ENCODE peak calls at places on chromosomes 13 and 19, in seven cellular contexts. One of them, this sample, is unnamed.

GRCh38 chr19:38093587-38093986 is 130.4 kb downstream of the DPF1 start:
- DNase-seq in cardiac muscle cell: no peak
- DNase-seq in stomach: no peak
- DNase-seq in GM20000: no peak
- DNase-seq in fibroblast of mammary gland: no peak
- DNase-seq in cardiac fibroblast: no peak
- DNase-seq in brain microvascular endothelial cell: no peak
- DNase-seq in this sample: no peak

GRCh38 chr13:24605923-24606372 is 74.3 kb upstream of the ATP12A start:
- DNase-seq in GM20000: no peak
- DNase-seq in brain microvascular endothelial cell: peak
- DNase-seq in cardiac muscle cell: no peak
- DNase-seq in cardiac fibroblast: peak
- DNase-seq in fibroblast of mammary gland: peak
- DNase-seq in stomach: no peak
- DNase-seq in this sample: no peak

GRCh38 chr13:76380436-76381065 is 505.7 kb downstream of the KCTD12 start:
- DNase-seq in cardiac fibroblast: peak
- DNase-seq in GM20000: no peak
- DNase-seq in stomach: no peak
- DNase-seq in cardiac muscle cell: no peak
- DNase-seq in fibroblast of mammary gland: peak
- DNase-seq in brain microvascular endothelial cell: no peak
- DNase-seq in this sample: no peak

GRCh38 chr19:1567116-1567847 is 843 bp downstream of the MEX3D start:
- DNase-seq in stomach: peak
- DNase-seq in fibroblast of mammary gland: no peak
- DNase-seq in brain microvascular endothelial cell: peak
- DNase-seq in cardiac fibroblast: peak
- DNase-seq in GM20000: no peak
- DNase-seq in cardiac muscle cell: no peak
- DNase-seq in this sample: peak

GRCh38 chr19:33150852-33151518 is 19.1 kb downstream of the WDR88 start:
- DNase-seq in cardiac fibroblast: no peak
- DNase-seq in stomach: no peak
- DNase-seq in GM20000: no peak
- DNase-seq in cardiac muscle cell: no peak
- DNase-seq in fibroblast of mammary gland: no peak
- DNase-seq in brain microvascular endothelial cell: no peak
- DNase-seq in this sample: no peak

GRCh38 chr19:22607653-22608430 is 26.3 kb upstream of the ZNF492 start:
- DNase-seq in fibroblast of mammary gland: no peak
- DNase-seq in GM20000: no peak
- DNase-seq in stomach: no peak
- DNase-seq in cardiac fibroblast: no peak
- DNase-seq in brain microvascular endothelial cell: no peak
- DNase-seq in cardiac muscle cell: no peak
- DNase-seq in this sample: no peak

GRCh38 chr13:98475521-98475920 is 101.4 kb downstream of the STK24 start:
- DNase-seq in fibroblast of mammary gland: no peak
- DNase-seq in GM20000: no peak
- DNase-seq in stomach: no peak
- DNase-seq in cardiac muscle cell: peak
- DNase-seq in brain microvascular endothelial cell: peak
- DNase-seq in cardiac fibroblast: peak
- DNase-seq in this sample: peak

GRCh38 chr13:43227721-43228120 is 204.3 kb downstream of the DNAJC15 start:
- DNase-seq in cardiac fibroblast: no peak
- DNase-seq in cardiac muscle cell: no peak
- DNase-seq in stomach: no peak
- DNase-seq in brain microvascular endothelial cell: peak
- DNase-seq in fibroblast of mammary gland: peak
- DNase-seq in GM20000: no peak
- DNase-seq in this sample: no peak

GRCh38 chr13:39938591-39938990 is 283.1 kb downstream of the COG6 start:
- DNase-seq in brain microvascular endothelial cell: no peak
- DNase-seq in fibroblast of mammary gland: peak
- DNase-seq in GM20000: no peak
- DNase-seq in cardiac muscle cell: no peak
- DNase-seq in cardiac fibroblast: no peak
- DNase-seq in stomach: no peak
- DNase-seq in this sample: no peak

GRCh38 chr19:27652281-27652680 is 1560.7 kb downstream of the UQCRFS1 start:
- DNase-seq in cardiac fibroblast: no peak
- DNase-seq in brain microvascular endothelial cell: no peak
- DNase-seq in GM20000: no peak
- DNase-seq in fibroblast of mammary gland: no peak
- DNase-seq in stomach: peak
- DNase-seq in cardiac muscle cell: no peak
- DNase-seq in this sample: no peak

GRCh38 chr19:50546527-50547221 is 21.6 kb downstream of the LRRC4B start:
- DNase-seq in cardiac fibroblast: no peak
- DNase-seq in stomach: no peak
- DNase-seq in cardiac muscle cell: no peak
- DNase-seq in brain microvascular endothelial cell: no peak
- DNase-seq in fibroblast of mammary gland: no peak
- DNase-seq in GM20000: no peak
- DNase-seq in this sample: no peak

DNA sequence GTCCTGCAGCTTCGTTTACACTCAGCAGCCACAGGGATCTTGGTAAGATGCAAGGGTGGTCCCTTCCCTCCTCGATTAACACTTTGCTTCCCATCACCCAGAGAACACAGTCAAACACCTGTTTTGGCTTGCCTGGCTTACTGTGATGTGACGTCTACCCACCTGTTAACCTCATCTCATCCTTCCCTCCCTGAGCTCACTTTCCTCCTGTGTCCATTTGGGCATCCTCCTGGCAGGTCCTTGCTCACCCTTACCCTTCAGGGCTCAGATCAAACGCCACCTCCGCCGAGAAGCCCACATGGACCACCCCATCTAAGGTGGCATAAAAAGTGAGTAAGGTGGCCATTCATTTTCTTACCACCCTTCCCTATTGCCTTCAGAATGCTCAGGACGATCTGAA is 9.2 kb downstream of the FIZ1 start:
- DNase-seq in stomach: no peak
- DNase-seq in GM20000: no peak
- DNase-seq in cardiac muscle cell: no peak
- DNase-seq in cardiac fibroblast: no peak
- DNase-seq in brain microvascular endothelial cell: no peak
- DNase-seq in fibroblast of mammary gland: no peak
- DNase-seq in this sample: no peak
- TF ChIP-seq CTCF in stomach: no peak
- TF ChIP-seq CTCF in GM20000: no peak
- TF ChIP-seq CTCF in cardiac muscle cell: no peak
- TF ChIP-seq CTCF in cardiac fibroblast: no peak
- TF ChIP-seq CTCF in brain microvascular endothelial cell: no peak
- TF ChIP-seq CTCF in fibroblast of mammary gland: no peak
- TF ChIP-seq CTCF in this sample: no peak

GRCh38 chr13:67150608-67151007 is 79.5 kb downstream of the PCDH9 start:
- DNase-seq in stomach: no peak
- DNase-seq in fibroblast of mammary gland: no peak
- DNase-seq in cardiac muscle cell: no peak
- DNase-seq in cardiac fibroblast: no peak
- DNase-seq in GM20000: no peak
- DNase-seq in brain microvascular endothelial cell: no peak
- DNase-seq in this sample: no peak
- TF ChIP-seq CTCF in stomach: no peak
- TF ChIP-seq CTCF in fibroblast of mammary gland: no peak
- TF ChIP-seq CTCF in cardiac muscle cell: no peak
- TF ChIP-seq CTCF in cardiac fibroblast: no peak
- TF ChIP-seq CTCF in GM20000: no peak
- TF ChIP-seq CTCF in brain microvascular endothelial cell: no peak
- TF ChIP-seq CTCF in this sample: no peak

GRCh38 chr13:111530137-111530536 is 209.7 kb downstream of the TEX29 start:
- DNase-seq in brain microvascular endothelial cell: no peak
- DNase-seq in GM20000: no peak
- DNase-seq in cardiac muscle cell: no peak
- DNase-seq in stomach: no peak
- DNase-seq in fibroblast of mammary gland: no peak
- DNase-seq in cardiac fibroblast: no peak
- DNase-seq in this sample: no peak
- TF ChIP-seq CTCF in brain microvascular endothelial cell: no peak
- TF ChIP-seq CTCF in GM20000: no peak
- TF ChIP-seq CTCF in cardiac muscle cell: no peak
- TF ChIP-seq CTCF in stomach: no peak
- TF ChIP-seq CTCF in fibroblast of mammary gland: no peak
- TF ChIP-seq CTCF in cardiac fibroblast: no peak
- TF ChIP-seq CTCF in this sample: no peak

GRCh38 chr13:74796126-74796643 is 662.0 kb upstream of the KLF12 start:
- DNase-seq in cardiac muscle cell: no peak
- DNase-seq in cardiac fibroblast: no peak
- DNase-seq in fibroblast of mammary gland: peak
- DNase-seq in GM20000: no peak
- DNase-seq in stomach: no peak
- DNase-seq in brain microvascular endothelial cell: no peak
- DNase-seq in this sample: no peak
- TF ChIP-seq CTCF in cardiac muscle cell: no peak
- TF ChIP-seq CTCF in cardiac fibroblast: no peak
- TF ChIP-seq CTCF in fibroblast of mammary gland: peak
- TF ChIP-seq CTCF in GM20000: no peak
- TF ChIP-seq CTCF in stomach: no peak
- TF ChIP-seq CTCF in brain microvascular endothelial cell: peak
- TF ChIP-seq CTCF in this sample: no peak

DNA sequence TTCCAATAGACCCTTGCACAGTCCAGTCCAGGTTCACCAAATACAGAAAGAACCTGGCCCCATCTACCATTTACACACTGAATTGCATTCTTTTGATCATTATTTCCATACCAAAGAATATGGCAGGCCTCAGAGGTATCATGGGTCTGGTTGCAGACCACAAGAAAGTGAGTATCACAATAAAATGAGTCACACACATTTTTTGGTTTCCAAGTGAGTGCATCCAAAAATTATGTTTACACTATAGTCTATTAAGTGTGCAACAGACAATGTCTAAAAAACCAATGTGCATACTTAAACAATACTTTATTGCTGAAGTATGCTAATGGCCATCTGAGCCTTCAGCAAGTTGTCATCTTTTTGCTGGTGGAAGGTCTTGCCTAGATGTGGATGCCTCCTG is 105.3 kb downstream of the SPACA7 start:
- DNase-seq in fibroblast of mammary gland: peak
- DNase-seq in cardiac fibroblast: no peak
- DNase-seq in stomach: no peak
- DNase-seq in GM20000: no peak
- DNase-seq in brain microvascular endothelial cell: no peak
- DNase-seq in cardiac muscle cell: no peak
- DNase-seq in this sample: no peak
- TF ChIP-seq CTCF in fibroblast of mammary gland: no peak
- TF ChIP-seq CTCF in cardiac fibroblast: no peak
- TF ChIP-seq CTCF in stomach: no peak
- TF ChIP-seq CTCF in GM20000: no peak
- TF ChIP-seq CTCF in brain microvascular endothelial cell: no peak
- TF ChIP-seq CTCF in cardiac muscle cell: no peak
- TF ChIP-seq CTCF in this sample: no peak

This sample was measured in glutamatergic neuron.